ENCODE peak calls at places on chromosome X, in six cellular contexts. O is WTC11, T is GM12878, S is GM23338, M is H1, C is HepG2. D is an unnamed sample.

GRCh38 chrX:78643106-78643505 is 16.0 kb downstream of the RTL3 start:
- DNase-seq in C (no peak), S (no peak), M (no peak), O (no peak), T (no peak), D (no peak)

GRCh38 chrX:1394731-1395501 is 3.0 kb upstream of the SLC25A6 start:
- DNase-seq in C (no peak), S (no peak), M (no peak), T (no peak), O (no peak), D (no peak)

GRCh38 chrX:155768036-155768769 is 112.9 kb upstream of the VAMP7 start:
- DNase-seq in O (no peak), M (no peak), C (no peak), T (no peak), S (no peak), D (no peak)

GRCh38 chrX:112011376-112011775 is 71.2 kb downstream of the TRPC5 start:
- DNase-seq in M (peak), T (no peak), S (peak), O (peak), C (no peak), D (no peak)

GRCh38 chrX:139930923-139931645 is 1.8 kb downstream of the ATP11C start:
- DNase-seq in O (no peak), C (peak), T (no peak), M (no peak), S (peak), D (peak)

GRCh38 chrX:40539214-40540142 is 41.3 kb upstream of the ATP6AP2 start:
- DNase-seq in M (peak), S (peak), O (peak), T (peak), C (no peak), D (peak)

GRCh38 chrX:8627796-8628195 is 104.1 kb downstream of the ANOS1 start:
- DNase-seq in S (no peak), T (no peak), C (no peak), O (no peak), M (no peak), D (no peak)

GRCh38 chrX:44234116-44234515 is 109.4 kb downstream of the EFHC2 start:
- DNase-seq in M (no peak), O (no peak), T (no peak), S (no peak), C (no peak), D (no peak)

GRCh38 chrX:29233592-29234179 is 646.4 kb downstream of the IL1RAPL1 start:
- DNase-seq in M (no peak), O (no peak), T (no peak), S (no peak), C (no peak), D (no peak)

GRCh38 chrX:143633530-143634372 is 2.1 kb downstream of the SLITRK4 start:
- DNase-seq in S (peak), C (no peak), T (no peak), O (no peak), M (peak), D (no peak)

GRCh38 chrX:107146670-107147069 is 28.0 kb upstream of the RBM41 start:
- DNase-seq in T (no peak), O (no peak), C (no peak), S (no peak), M (no peak), D (no peak)

GRCh38 chrX:102841706-102842003 is 95.4 kb upstream of the RAB40AL start:
- DNase-seq in C (no peak), O (no peak), S (no peak), T (no peak), M (no peak), D (no peak)

GRCh38 chrX:71164071-71164470 is 19.4 kb downstream of the NLGN3 start:
- DNase-seq in C (no peak), T (no peak), O (no peak), M (no peak), S (no peak), D (no peak)

GRCh38 chrX:39336709-39337294 is 535.5 kb downstream of the MID1IP1 start:
- DNase-seq in O (no peak), C (no peak), M (no peak), T (peak), S (no peak), D (no peak)

GRCh38 chrX:15242899-15243555 is 26.9 kb downstream of the ASB9 start:
- DNase-seq in T (peak), S (peak), M (no peak), C (peak), O (no peak), D (peak)

GRCh38 chrX:153774576-153775292 is 6.1 kb upstream of the SRPK3 start:
- DNase-seq in T (no peak), S (no peak), M (no peak), O (no peak), C (no peak), D (no peak)

GRCh38 chrX:37779857-37780256 is at the start of gene CYBB:
- DNase-seq in C (no peak), O (no peak), S (no peak), M (no peak), T (no peak), D (no peak)

GRCh38 chrX:37781808-37782207 is 1.9 kb downstream of the CYBB start:
- DNase-seq in O (no peak), T (no peak), C (no peak), M (no peak), S (no peak), D (no peak)

GRCh38 chrX:37776987-37777325 is 2.9 kb upstream of the CYBB start:
- DNase-seq in T (no peak), C (no peak), O (no peak), M (no peak), S (no peak), D (no peak)

GRCh38 chrX:37776283-37776986 is 3.4 kb upstream of the CYBB start:
- DNase-seq in C (no peak), O (no peak), M (no peak), T (no peak), S (no peak), D (no peak)
- TF ChIP-seq CREB1 in C (no peak), O (no peak), M (no peak), T (no peak), S (no peak), D (no peak)

DNA sequence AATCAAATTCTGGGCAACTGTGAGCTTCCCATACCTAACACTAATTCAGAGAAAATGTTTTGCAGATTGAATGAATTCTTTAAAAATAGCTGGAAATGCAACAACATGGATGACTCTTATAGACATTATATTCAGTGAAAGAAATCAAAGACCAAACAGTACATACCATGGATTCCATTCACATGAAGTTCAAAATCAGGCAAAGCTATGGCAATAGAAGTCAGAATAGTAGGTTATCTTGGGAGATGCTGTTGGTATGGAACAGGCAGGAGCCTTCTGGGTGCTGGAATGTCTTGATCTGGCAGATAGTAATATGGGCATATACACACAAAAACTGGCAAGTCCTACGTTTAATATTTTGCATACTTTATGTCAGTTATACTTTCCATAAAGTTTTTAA is 25.5 kb upstream of the CBLL2 start:
- DNase-seq in O (no peak), S (no peak), T (no peak), M (no peak), C (no peak), D (no peak)
- TF ChIP-seq CREB1 in O (no peak), S (no peak), T (no peak), M (no peak), C (no peak), D (no peak)

GRCh38 chrX:75038925-75039324 is 113.7 kb upstream of the NEXMIF start:
- DNase-seq in M (no peak), O (peak), S (peak), T (peak), C (peak), D (peak)
- TF ChIP-seq CREB1 in M (no peak), O (no peak), S (no peak), T (no peak), C (no peak), D (no peak)

GRCh38 chrX:64885850-64886249 is 90.4 kb downstream of the ZC4H2 start:
- DNase-seq in S (peak), T (no peak), O (peak), C (no peak), M (peak), D (peak)
- TF ChIP-seq CREB1 in S (no peak), T (no peak), O (no peak), C (no peak), M (no peak), D (no peak)

DNA sequence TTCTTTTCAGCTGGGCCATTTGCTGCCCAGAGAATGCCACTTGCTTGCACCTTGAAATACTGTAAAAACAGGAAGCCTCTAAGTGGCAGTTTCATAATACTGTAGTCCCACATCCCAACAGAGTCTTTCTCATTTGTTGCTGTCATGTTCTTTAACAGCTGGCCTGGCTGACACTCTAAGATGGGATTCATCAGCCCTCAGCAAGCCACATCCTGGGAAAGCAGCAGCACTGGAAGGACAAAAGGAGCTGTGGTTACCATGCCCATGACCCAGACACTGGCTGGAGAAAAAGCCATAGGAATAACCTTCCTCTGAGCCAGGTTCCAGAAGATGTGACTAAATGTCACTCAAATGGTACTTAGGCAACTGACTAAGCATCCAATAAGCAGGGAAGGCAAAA is 221.9 kb upstream of the MBNL3 start:
- DNase-seq in M (no peak), S (no peak), O (no peak), C (no peak), T (no peak), D (no peak)
- TF ChIP-seq CREB1 in M (no peak), S (no peak), O (no peak), C (no peak), T (no peak), D (no peak)

GRCh38 chrX:17563076-17563475 is 174.2 kb upstream of the SCML1 start:
- DNase-seq in C (no peak), S (no peak), O (no peak), M (no peak), T (no peak), D (no peak)

GRCh38 chrX:17567173-17567572 is 170.1 kb upstream of the SCML1 start:
- DNase-seq in C (no peak), M (no peak), S (no peak), T (no peak), O (no peak), D (no peak)

GRCh38 chrX:17563515-17563914 is 173.8 kb upstream of the SCML1 start:
- DNase-seq in S (no peak), M (no peak), C (no peak), O (no peak), T (no peak), D (no peak)

GRCh38 chrX:17567821-17568220 is 169.5 kb upstream of the SCML1 start:
- DNase-seq in C (no peak), T (no peak), M (no peak), O (no peak), S (no peak), D (no peak)

DNA sequence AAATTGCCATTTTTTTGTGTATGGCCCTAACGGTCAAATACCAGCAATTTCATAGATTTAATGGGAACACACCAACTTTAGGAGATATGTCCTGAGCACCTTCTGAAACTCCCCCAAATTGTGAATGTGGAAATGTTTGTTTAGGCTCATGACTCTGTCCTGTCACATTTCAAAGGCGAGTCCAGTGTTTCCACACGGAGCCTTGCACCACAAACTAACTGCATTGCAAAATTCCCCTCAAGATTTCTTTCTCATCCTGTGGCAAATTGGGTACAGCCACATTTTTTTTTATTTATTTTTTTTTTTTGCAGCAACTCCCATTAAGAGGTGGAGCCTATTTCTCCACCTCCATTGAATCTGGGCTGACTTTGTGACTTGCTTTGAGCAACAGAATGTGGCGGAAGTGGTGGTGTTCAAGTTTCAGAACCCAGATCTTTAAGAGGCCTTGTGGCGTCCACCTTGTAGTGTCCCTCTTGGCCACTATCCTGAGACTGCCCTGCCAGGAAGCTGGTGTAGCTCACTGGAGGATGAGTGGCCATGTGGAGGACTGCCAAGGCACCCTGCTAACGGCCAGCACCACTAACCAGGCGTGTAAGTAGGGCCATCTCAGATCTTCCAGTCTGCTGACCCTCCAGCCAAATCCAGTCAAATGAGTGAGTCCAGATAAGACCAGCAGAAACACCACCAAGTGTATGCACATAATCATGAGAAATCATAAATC is 172.4 kb upstream of the SCML1 start:
- DNase-seq in M (no peak), S (no peak), O (no peak), C (no peak), T (no peak), D (no peak)
- TF ChIP-seq CREB1 in M (no peak), S (no peak), O (no peak), C (no peak), T (no peak), D (no peak)

GRCh38 chrX:12999422-12999821 is 24.5 kb downstream of the TMSB4X start:
- DNase-seq in M (no peak), C (no peak), S (peak), O (no peak), T (no peak), D (no peak)

GRCh38 chrX:13005671-13006473 is 31.0 kb downstream of the TMSB4X start:
- DNase-seq in C (no peak), M (no peak), T (peak), O (no peak), S (no peak), D (no peak)

GRCh38 chrX:13000311-13000811 is 25.5 kb downstream of the TMSB4X start:
- DNase-seq in S (no peak), C (no peak), M (no peak), T (peak), O (no peak), D (no peak)

GRCh38 chrX:13001097-13001496 is 26.2 kb downstream of the TMSB4X start:
- DNase-seq in T (no peak), S (no peak), C (no peak), O (no peak), M (no peak), D (no peak)

DNA sequence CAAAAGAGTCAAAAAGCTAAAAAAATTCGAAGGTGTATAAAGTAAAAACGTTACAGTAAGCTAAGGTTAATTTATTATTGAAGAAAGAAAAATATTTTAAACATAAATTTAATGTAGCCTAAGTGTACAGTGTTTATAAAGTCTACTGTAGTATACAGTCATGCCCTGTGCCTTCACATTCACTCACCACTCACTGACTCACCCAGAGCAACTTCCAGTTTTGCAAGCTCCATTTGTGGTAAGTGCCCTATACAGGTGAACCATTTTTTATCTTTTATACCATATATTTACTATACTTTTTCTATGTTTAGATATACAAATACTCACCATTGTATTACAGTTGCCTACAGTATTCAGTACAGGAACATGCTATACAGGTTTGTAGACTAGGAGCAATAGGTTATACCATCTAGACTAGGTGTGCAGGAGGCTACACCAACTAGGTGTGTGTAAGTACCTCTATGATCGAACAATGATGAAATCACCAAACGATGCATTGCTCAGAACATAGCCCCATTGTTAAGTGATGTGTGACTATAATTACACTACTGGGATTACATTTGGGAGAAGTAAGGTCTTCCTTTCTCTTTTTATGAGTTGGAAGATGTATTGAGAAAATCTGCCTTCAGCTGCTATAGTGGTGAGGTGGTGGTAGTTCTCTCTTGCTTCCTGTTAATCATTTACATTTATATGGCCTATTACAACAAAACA is 27.2 kb downstream of the TMSB4X start:
- DNase-seq in M (no peak), O (no peak), S (no peak), T (no peak), C (no peak), D (no peak)
- TF ChIP-seq CREB1 in M (no peak), O (no peak), S (no peak), T (no peak), C (no peak), D (no peak)

D was measured in K562.